ENCODE peak calls at places on chromosomes 12 and 14, in six cellular contexts. One of them, this sample, is unnamed.

GRCh38 chr12:103456006-103456405 is 39.8 kb downstream of the C12orf42 start:
- DNase-seq in cardiac muscle cell: no peak
- DNase-seq in CD4-positive, alpha-beta T cell: no peak
- DNase-seq in left ventricle myocardium inferior: no peak
- DNase-seq in thoracic aorta: no peak
- DNase-seq in mammary epithelial cell: no peak
- DNase-seq in this sample: no peak

GRCh38 chr12:128267651-128268347 is 829 bp downstream of the TMEM132C start:
- DNase-seq in CD4-positive, alpha-beta T cell: no peak
- DNase-seq in thoracic aorta: no peak
- DNase-seq in mammary epithelial cell: no peak
- DNase-seq in left ventricle myocardium inferior: no peak
- DNase-seq in cardiac muscle cell: peak
- DNase-seq in this sample: no peak

GRCh38 chr14:51041117-51041531 is 53.8 kb downstream of the TRIM9 start:
- DNase-seq in left ventricle myocardium inferior: no peak
- DNase-seq in thoracic aorta: no peak
- DNase-seq in cardiac muscle cell: peak
- DNase-seq in mammary epithelial cell: no peak
- DNase-seq in CD4-positive, alpha-beta T cell: no peak
- DNase-seq in this sample: no peak

GRCh38 chr14:62162998-62163589 is 400.9 kb downstream of the SNAPC1 start:
- DNase-seq in thoracic aorta: no peak
- DNase-seq in mammary epithelial cell: peak
- DNase-seq in left ventricle myocardium inferior: no peak
- DNase-seq in CD4-positive, alpha-beta T cell: no peak
- DNase-seq in cardiac muscle cell: peak
- DNase-seq in this sample: peak

GRCh38 chr12:117404203-117404853 is 42.9 kb upstream of the NOS1 start:
- DNase-seq in thoracic aorta: no peak
- DNase-seq in CD4-positive, alpha-beta T cell: no peak
- DNase-seq in mammary epithelial cell: no peak
- DNase-seq in cardiac muscle cell: no peak
- DNase-seq in left ventricle myocardium inferior: no peak
- DNase-seq in this sample: no peak

GRCh38 chr14:72700338-72701231 is 193.3 kb downstream of the DPF3 start:
- DNase-seq in mammary epithelial cell: no peak
- DNase-seq in CD4-positive, alpha-beta T cell: no peak
- DNase-seq in thoracic aorta: no peak
- DNase-seq in left ventricle myocardium inferior: no peak
- DNase-seq in cardiac muscle cell: no peak
- DNase-seq in this sample: no peak

GRCh38 chr14:39977198-39977597 is 545.0 kb upstream of the FBXO33 start:
- DNase-seq in cardiac muscle cell: no peak
- DNase-seq in mammary epithelial cell: no peak
- DNase-seq in CD4-positive, alpha-beta T cell: no peak
- DNase-seq in left ventricle myocardium inferior: no peak
- DNase-seq in thoracic aorta: no peak
- DNase-seq in this sample: no peak

GRCh38 chr12:12685305-12685704 is 10.7 kb downstream of the GPR19 start:
- DNase-seq in cardiac muscle cell: no peak
- DNase-seq in CD4-positive, alpha-beta T cell: no peak
- DNase-seq in thoracic aorta: no peak
- DNase-seq in left ventricle myocardium inferior: no peak
- DNase-seq in mammary epithelial cell: no peak
- DNase-seq in this sample: no peak

GRCh38 chr14:68349900-68350323 is 443.0 kb downstream of the ZFP36L1 start:
- DNase-seq in mammary epithelial cell: no peak
- DNase-seq in thoracic aorta: no peak
- DNase-seq in CD4-positive, alpha-beta T cell: no peak
- DNase-seq in left ventricle myocardium inferior: no peak
- DNase-seq in cardiac muscle cell: no peak
- DNase-seq in this sample: no peak

GRCh38 chr12:93595336-93595735 is 22.9 kb downstream of the SOCS2 start:
- DNase-seq in thoracic aorta: no peak
- DNase-seq in CD4-positive, alpha-beta T cell: no peak
- DNase-seq in cardiac muscle cell: no peak
- DNase-seq in mammary epithelial cell: no peak
- DNase-seq in left ventricle myocardium inferior: no peak
- DNase-seq in this sample: no peak

GRCh38 chr14:65075628-65076325 is 26.5 kb downstream of the MAX start:
- DNase-seq in thoracic aorta: no peak
- DNase-seq in mammary epithelial cell: no peak
- DNase-seq in CD4-positive, alpha-beta T cell: no peak
- DNase-seq in cardiac muscle cell: no peak
- DNase-seq in left ventricle myocardium inferior: no peak
- DNase-seq in this sample: no peak

GRCh38 chr12:59500915-59501314 is 94.9 kb upstream of the SLC16A7 start:
- DNase-seq in mammary epithelial cell: peak
- DNase-seq in cardiac muscle cell: no peak
- DNase-seq in left ventricle myocardium inferior: no peak
- DNase-seq in thoracic aorta: no peak
- DNase-seq in CD4-positive, alpha-beta T cell: no peak
- DNase-seq in this sample: no peak

GRCh38 chr14:41120400-41120799 is 486.3 kb upstream of the LRFN5 start:
- DNase-seq in cardiac muscle cell: no peak
- DNase-seq in CD4-positive, alpha-beta T cell: no peak
- DNase-seq in mammary epithelial cell: no peak
- DNase-seq in thoracic aorta: no peak
- DNase-seq in left ventricle myocardium inferior: no peak
- DNase-seq in this sample: no peak

GRCh38 chr12:114913871-114914801 is 230.2 kb upstream of the TBX3 start:
- DNase-seq in left ventricle myocardium inferior: no peak
- DNase-seq in thoracic aorta: no peak
- DNase-seq in CD4-positive, alpha-beta T cell: no peak
- DNase-seq in mammary epithelial cell: peak
- DNase-seq in cardiac muscle cell: no peak
- DNase-seq in this sample: no peak

GRCh38 chr12:113613414-113613813 is 141.7 kb upstream of the LHX5 start:
- DNase-seq in mammary epithelial cell: no peak
- DNase-seq in thoracic aorta: no peak
- DNase-seq in cardiac muscle cell: no peak
- DNase-seq in left ventricle myocardium inferior: no peak
- DNase-seq in CD4-positive, alpha-beta T cell: no peak
- DNase-seq in this sample: no peak

GRCh38 chr14:75967866-75968265 is 13.9 kb downstream of the TGFB3 start:
- DNase-seq in thoracic aorta: no peak
- DNase-seq in cardiac muscle cell: no peak
- DNase-seq in mammary epithelial cell: no peak
- DNase-seq in left ventricle myocardium inferior: no peak
- DNase-seq in CD4-positive, alpha-beta T cell: no peak
- DNase-seq in this sample: no peak

GRCh38 chr12:91651728-91652127 is 469.1 kb upstream of the DCN start:
- DNase-seq in mammary epithelial cell: no peak
- DNase-seq in cardiac muscle cell: no peak
- DNase-seq in left ventricle myocardium inferior: no peak
- DNase-seq in CD4-positive, alpha-beta T cell: no peak
- DNase-seq in thoracic aorta: no peak
- DNase-seq in this sample: no peak

GRCh38 chr12:99201906-99202645 is 445.5 kb upstream of the GARIN6 start:
- DNase-seq in mammary epithelial cell: no peak
- DNase-seq in CD4-positive, alpha-beta T cell: no peak
- DNase-seq in thoracic aorta: no peak
- DNase-seq in cardiac muscle cell: no peak
- DNase-seq in left ventricle myocardium inferior: no peak
- DNase-seq in this sample: no peak

GRCh38 chr12:21346542-21347205 is 12.0 kb upstream of the SLCO1A2 start:
- DNase-seq in thoracic aorta: no peak
- DNase-seq in left ventricle myocardium inferior: no peak
- DNase-seq in cardiac muscle cell: no peak
- DNase-seq in mammary epithelial cell: no peak
- DNase-seq in CD4-positive, alpha-beta T cell: no peak
- DNase-seq in this sample: no peak

GRCh38 chr14:105492051-105492965 is 1.3 kb downstream of the TEDC1 start:
- DNase-seq in left ventricle myocardium inferior: peak
- DNase-seq in mammary epithelial cell: no peak
- DNase-seq in cardiac muscle cell: no peak
- DNase-seq in CD4-positive, alpha-beta T cell: no peak
- DNase-seq in thoracic aorta: no peak
- DNase-seq in this sample: no peak

GRCh38 chr12:23472329-23472971 is 477.0 kb downstream of the SOX5 start:
- DNase-seq in thoracic aorta: no peak
- DNase-seq in left ventricle myocardium inferior: no peak
- DNase-seq in cardiac muscle cell: no peak
- DNase-seq in mammary epithelial cell: peak
- DNase-seq in CD4-positive, alpha-beta T cell: no peak
- DNase-seq in this sample: no peak

GRCh38 chr14:103881927-103882281 is 34.5 kb upstream of the PPP1R13B start:
- DNase-seq in thoracic aorta: no peak
- DNase-seq in CD4-positive, alpha-beta T cell: no peak
- DNase-seq in cardiac muscle cell: no peak
- DNase-seq in left ventricle myocardium inferior: no peak
- DNase-seq in mammary epithelial cell: no peak
- DNase-seq in this sample: no peak

GRCh38 chr12:111776836-111777344 is 10.2 kb downstream of the ALDH2 start:
- DNase-seq in cardiac muscle cell: no peak
- DNase-seq in mammary epithelial cell: no peak
- DNase-seq in left ventricle myocardium inferior: no peak
- DNase-seq in thoracic aorta: no peak
- DNase-seq in CD4-positive, alpha-beta T cell: no peak
- DNase-seq in this sample: no peak

GRCh38 chr14:49366416-49366815 is 219.8 kb downstream of the RPS29 start:
- DNase-seq in thoracic aorta: no peak
- DNase-seq in CD4-positive, alpha-beta T cell: no peak
- DNase-seq in mammary epithelial cell: no peak
- DNase-seq in left ventricle myocardium inferior: no peak
- DNase-seq in cardiac muscle cell: no peak
- DNase-seq in this sample: no peak

GRCh38 chr14:83706555-83706954 is 1823.4 kb upstream of the FLRT2 start:
- DNase-seq in cardiac muscle cell: no peak
- DNase-seq in thoracic aorta: no peak
- DNase-seq in CD4-positive, alpha-beta T cell: no peak
- DNase-seq in mammary epithelial cell: no peak
- DNase-seq in left ventricle myocardium inferior: no peak
- DNase-seq in this sample: no peak

GRCh38 chr12:3224530-3224903 is 147.3 kb downstream of the TSPAN9 start:
- DNase-seq in left ventricle myocardium inferior: no peak
- DNase-seq in mammary epithelial cell: no peak
- DNase-seq in thoracic aorta: no peak
- DNase-seq in CD4-positive, alpha-beta T cell: no peak
- DNase-seq in cardiac muscle cell: no peak
- DNase-seq in this sample: no peak

GRCh38 chr14:77761205-77761931 is 412 bp upstream of the SNW1 start:
- DNase-seq in mammary epithelial cell: no peak
- DNase-seq in thoracic aorta: no peak
- DNase-seq in CD4-positive, alpha-beta T cell: no peak
- DNase-seq in left ventricle myocardium inferior: peak
- DNase-seq in cardiac muscle cell: peak
- DNase-seq in this sample: peak

GRCh38 chr12:111841236-111841749 is 735 bp upstream of the MAPKAPK5 start:
- DNase-seq in left ventricle myocardium inferior: no peak
- DNase-seq in CD4-positive, alpha-beta T cell: no peak
- DNase-seq in mammary epithelial cell: no peak
- DNase-seq in cardiac muscle cell: no peak
- DNase-seq in thoracic aorta: no peak
- DNase-seq in this sample: no peak

GRCh38 chr12:55392032-55392795 is 8.1 kb upstream of the OR6C65 start:
- DNase-seq in mammary epithelial cell: no peak
- DNase-seq in thoracic aorta: no peak
- DNase-seq in CD4-positive, alpha-beta T cell: no peak
- DNase-seq in cardiac muscle cell: no peak
- DNase-seq in left ventricle myocardium inferior: no peak
- DNase-seq in this sample: no peak
- TF ChIP-seq CTCF in mammary epithelial cell: no peak
- TF ChIP-seq CTCF in thoracic aorta: no peak
- TF ChIP-seq CTCF in CD4-positive, alpha-beta T cell: no peak
- TF ChIP-seq CTCF in cardiac muscle cell: no peak
- TF ChIP-seq CTCF in left ventricle myocardium inferior: no peak
- TF ChIP-seq CTCF in this sample: no peak

GRCh38 chr14:57293851-57294837 is 25.4 kb downstream of the AP5M1 start:
- DNase-seq in mammary epithelial cell: no peak
- DNase-seq in CD4-positive, alpha-beta T cell: no peak
- DNase-seq in thoracic aorta: no peak
- DNase-seq in left ventricle myocardium inferior: no peak
- DNase-seq in cardiac muscle cell: no peak
- DNase-seq in this sample: no peak
- TF ChIP-seq CTCF in mammary epithelial cell: peak
- TF ChIP-seq CTCF in CD4-positive, alpha-beta T cell: peak
- TF ChIP-seq CTCF in thoracic aorta: no peak
- TF ChIP-seq CTCF in left ventricle myocardium inferior: peak
- TF ChIP-seq CTCF in cardiac muscle cell: peak
- TF ChIP-seq CTCF in this sample: peak

GRCh38 chr14:100025111-100025510 is 40.1 kb upstream of the EVL start:
- DNase-seq in CD4-positive, alpha-beta T cell: no peak
- DNase-seq in thoracic aorta: no peak
- DNase-seq in left ventricle myocardium inferior: no peak
- DNase-seq in mammary epithelial cell: peak
- DNase-seq in cardiac muscle cell: peak
- DNase-seq in this sample: peak
- TF ChIP-seq CTCF in CD4-positive, alpha-beta T cell: no peak
- TF ChIP-seq CTCF in thoracic aorta: no peak
- TF ChIP-seq CTCF in left ventricle myocardium inferior: peak
- TF ChIP-seq CTCF in mammary epithelial cell: peak
- TF ChIP-seq CTCF in cardiac muscle cell: peak
- TF ChIP-seq CTCF in this sample: no peak

GRCh38 chr12:72275551-72275950 is 3.4 kb downstream of the TRHDE start:
- DNase-seq in left ventricle myocardium inferior: no peak
- DNase-seq in CD4-positive, alpha-beta T cell: no peak
- DNase-seq in mammary epithelial cell: no peak
- DNase-seq in cardiac muscle cell: no peak
- DNase-seq in thoracic aorta: no peak
- DNase-seq in this sample: no peak

GRCh38 chr12:72276212-72276865 is 4.2 kb downstream of the TRHDE start:
- DNase-seq in mammary epithelial cell: no peak
- DNase-seq in left ventricle myocardium inferior: no peak
- DNase-seq in thoracic aorta: no peak
- DNase-seq in CD4-positive, alpha-beta T cell: no peak
- DNase-seq in cardiac muscle cell: no peak
- DNase-seq in this sample: no peak

GRCh38 chr12:72278894-72279293 is 6.7 kb downstream of the TRHDE start:
- DNase-seq in cardiac muscle cell: no peak
- DNase-seq in left ventricle myocardium inferior: no peak
- DNase-seq in mammary epithelial cell: no peak
- DNase-seq in CD4-positive, alpha-beta T cell: no peak
- DNase-seq in thoracic aorta: no peak
- DNase-seq in this sample: no peak

GRCh38 chr12:72274926-72275325 is 2.8 kb downstream of the TRHDE start:
- DNase-seq in cardiac muscle cell: no peak
- DNase-seq in mammary epithelial cell: no peak
- DNase-seq in CD4-positive, alpha-beta T cell: no peak
- DNase-seq in thoracic aorta: no peak
- DNase-seq in left ventricle myocardium inferior: no peak
- DNase-seq in this sample: no peak

DNA sequence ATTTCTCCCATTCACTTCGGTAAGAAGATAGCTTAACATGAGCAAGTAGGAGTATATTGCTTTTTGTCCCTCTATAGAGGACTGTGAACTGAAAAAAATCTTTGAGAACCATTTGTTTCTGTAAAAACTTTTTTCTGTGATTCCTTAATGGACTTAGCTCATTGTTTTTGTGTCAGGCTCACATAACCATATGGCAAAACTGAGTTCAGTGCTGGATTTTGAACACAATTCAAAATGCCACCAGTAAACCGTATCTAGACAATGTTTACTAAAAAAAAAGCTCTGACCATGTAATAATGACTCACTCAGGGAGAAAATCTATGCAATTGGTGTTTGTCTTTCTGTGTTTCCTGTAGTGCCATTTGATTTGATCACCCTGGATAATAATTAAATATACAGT is 5.2 kb downstream of the TRHDE start:
- DNase-seq in mammary epithelial cell: no peak
- DNase-seq in left ventricle myocardium inferior: no peak
- DNase-seq in cardiac muscle cell: no peak
- DNase-seq in CD4-positive, alpha-beta T cell: no peak
- DNase-seq in thoracic aorta: no peak
- DNase-seq in this sample: no peak
- TF ChIP-seq CTCF in mammary epithelial cell: no peak
- TF ChIP-seq CTCF in left ventricle myocardium inferior: no peak
- TF ChIP-seq CTCF in cardiac muscle cell: no peak
- TF ChIP-seq CTCF in CD4-positive, alpha-beta T cell: no peak
- TF ChIP-seq CTCF in thoracic aorta: no peak
- TF ChIP-seq CTCF in this sample: no peak

GRCh38 chr12:118714051-118714460 is 267.3 kb upstream of the SRRM4 start:
- DNase-seq in thoracic aorta: no peak
- DNase-seq in cardiac muscle cell: peak
- DNase-seq in CD4-positive, alpha-beta T cell: no peak
- DNase-seq in mammary epithelial cell: no peak
- DNase-seq in left ventricle myocardium inferior: no peak
- DNase-seq in this sample: peak
- TF ChIP-seq CTCF in thoracic aorta: no peak
- TF ChIP-seq CTCF in cardiac muscle cell: no peak
- TF ChIP-seq CTCF in CD4-positive, alpha-beta T cell: no peak
- TF ChIP-seq CTCF in mammary epithelial cell: no peak
- TF ChIP-seq CTCF in left ventricle myocardium inferior: peak
- TF ChIP-seq CTCF in this sample: peak

This sample was measured in endothelial cell.